ENCODE peak calls at places on chromosome 17, in eight cellular contexts. C is colonic mucosa; M is left lung; U is CD8-positive, alpha-beta T cell; F is neuronal stem cell; O is heart right ventricle; S is prostate gland; X is PC-9. D is an unnamed sample. For H3K36me3 and H3K4me1, the result is how much of the 10 kb centered on the place peaks cover.

GRCh38 chr17:48429156-48429555 is 858 bp downstream of the SKAP1 start:
- DNase-seq in O (no peak), U (peak), S (no peak), X (no peak), C (no peak), M (no peak), F (no peak), D (no peak)

GRCh38 chr17:4808378-4808767 is 1.4 kb downstream of the PLD2 start:
- DNase-seq in M (no peak), U (no peak), O (peak), C (peak), X (no peak), F (no peak), S (peak), D (no peak)

GRCh38 chr17:29619251-29619650 is 3.5 kb downstream of the CORO6 start:
- DNase-seq in M (no peak), C (no peak), S (no peak), X (no peak), F (no peak), O (no peak), U (no peak), D (no peak)

GRCh38 chr17:38569701-38570512 is 35.8 kb downstream of the SRCIN1 start:
- DNase-seq in M (no peak), X (no peak), C (no peak), F (no peak), O (no peak), S (no peak), U (no peak), D (no peak)

GRCh38 chr17:13107726-13108235 is 90.0 kb upstream of the ELAC2 start:
- DNase-seq in M (no peak), X (no peak), F (no peak), U (no peak), O (no peak), C (no peak), S (no peak), D (no peak)

GRCh38 chr17:28745777-28746473 is 2.1 kb downstream of the TRAF4 start:
- DNase-seq in O (no peak), U (no peak), F (no peak), X (peak), S (no peak), M (peak), C (no peak), D (peak)

GRCh38 chr17:1298616-1299015 is 19.2 kb downstream of the TRARG1 start:
- DNase-seq in C (no peak), F (no peak), S (no peak), M (no peak), O (no peak), U (peak), X (no peak), D (peak)

GRCh38 chr17:373616-374225 is 21.1 kb upstream of the RPH3AL start:
- DNase-seq in X (no peak), M (no peak), C (no peak), F (no peak), O (no peak), S (no peak), U (no peak), D (no peak)

GRCh38 chr17:51601622-51602261 is 341.4 kb downstream of the UTP18 start:
- DNase-seq in X (no peak), C (no peak), O (no peak), M (no peak), S (no peak), F (no peak), U (no peak), D (no peak)

GRCh38 chr17:8162232-8162996 is at the start of gene VAMP2:
- DNase-seq in M (peak), O (peak), C (peak), U (peak), F (no peak), X (no peak), S (peak), D (peak)

GRCh38 chr17:76398523-76399174 is 14.2 kb downstream of the SPHK1 start:
- DNase-seq in X (no peak), C (no peak), S (no peak), U (no peak), O (no peak), F (no peak), M (no peak), D (no peak)

GRCh38 chr17:43599835-43600234 is 53.7 kb upstream of the ETV4 start:
- DNase-seq in O (no peak), F (no peak), S (no peak), U (no peak), X (no peak), M (no peak), C (peak), D (no peak)

GRCh38 chr17:75516619-75517276 is 420 bp downstream of the TSEN54 start:
- DNase-seq in S (no peak), O (peak), X (no peak), C (no peak), U (peak), M (no peak), F (peak), D (no peak)

GRCh38 chr17:65987988-65988387 is 203.9 kb downstream of the CEP112 start:
- DNase-seq in S (peak), M (no peak), X (peak), U (no peak), C (peak), O (no peak), F (no peak), D (peak)

GRCh38 chr17:35892091-35892637 is 12.0 kb upstream of the CCL5 start:
- DNase-seq in O (no peak), C (no peak), U (peak), X (no peak), F (no peak), M (no peak), S (no peak), D (no peak)

GRCh38 chr17:66107731-66108130 is 84.2 kb downstream of the CEP112 start:
- DNase-seq in U (no peak), M (no peak), C (no peak), S (no peak), F (no peak), O (no peak), X (no peak), D (no peak)

GRCh38 chr17:77193653-77194052 is 52.9 kb downstream of the SEC14L1 start:
- DNase-seq in X (no peak), F (no peak), M (no peak), S (no peak), U (no peak), C (no peak), O (no peak), D (no peak)

GRCh38 chr17:16593356-16594102 is 24.5 kb upstream of the ZNF287 start:
- DNase-seq in X (no peak), F (no peak), C (no peak), U (no peak), S (no peak), M (no peak), O (no peak), D (no peak)

GRCh38 chr17:79933863-79934652 is 94.8 kb upstream of the CBX4 start:
- DNase-seq in S (no peak), U (no peak), X (peak), M (peak), O (no peak), F (no peak), C (no peak), D (peak)

GRCh38 chr17:35900280-35900679 is 20.1 kb upstream of the CCL5 start:
- DNase-seq in C (no peak), S (no peak), X (no peak), M (no peak), U (peak), O (no peak), F (no peak), D (no peak)

GRCh38 chr17:22463110-22463850 is 771.0 kb downstream of the KCNJ18 start:
- DNase-seq in U (no peak), S (no peak), X (no peak), M (no peak), O (no peak), C (no peak), F (no peak), D (no peak)

GRCh38 chr17:376936-377863 is 24.6 kb upstream of the RPH3AL start:
- DNase-seq in U (no peak), S (no peak), M (no peak), C (no peak), F (no peak), O (peak), X (no peak), D (peak)

GRCh38 chr17:15963670-15964110 is 18.8 kb downstream of the ADORA2B start:
- DNase-seq in S (no peak), M (no peak), U (no peak), O (no peak), F (no peak), C (no peak), X (peak), D (no peak)

GRCh38 chr17:28842282-28843012 is at the start of gene FAM222B:
- DNase-seq in X (peak), F (peak), U (peak), O (peak), S (peak), M (peak), C (peak), D (peak)

GRCh38 chr17:80394629-80395216 is 20.2 kb upstream of the ENDOV start:
- DNase-seq in C (no peak), F (no peak), O (no peak), X (no peak), M (no peak), S (no peak), U (no peak), D (no peak)

GRCh38 chr17:1643293-1643998 is 2.1 kb downstream of the SCARF1 start:
- DNase-seq in X (peak), U (peak), S (peak), F (peak), O (peak), M (peak), C (peak), D (peak)

GRCh38 chr17:34387566-34387965 is 24.5 kb upstream of the CCL1 start:
- DNase-seq in M (no peak), O (no peak), F (no peak), C (no peak), X (no peak), S (no peak), U (no peak), D (no peak)

GRCh38 chr17:18948476-18949006 is 3.4 kb upstream of the SLC5A10 start:
- DNase-seq in U (no peak), F (no peak), M (no peak), S (no peak), C (no peak), O (no peak), X (no peak), D (no peak)

GRCh38 chr17:69401251-69401650 is 13.2 kb upstream of the MAP2K6 start:
- DNase-seq in C (no peak), F (no peak), S (no peak), X (no peak), U (no peak), M (no peak), O (no peak), D (no peak)

GRCh38 chr17:10169274-10169673 is 29.1 kb downstream of the GAS7 start:
- DNase-seq in X (no peak), C (no peak), O (no peak), U (no peak), F (no peak), M (no peak), S (no peak), D (no peak)

GRCh38 chr17:19753049-19753444 is 4.9 kb upstream of the ALDH3A1 start:
- DNase-seq in S (peak), X (peak), U (no peak), C (peak), F (no peak), M (peak), O (peak), D (peak)

GRCh38 chr17:52170963-52171572 is 12.6 kb upstream of the CA10 start:
- DNase-seq in S (peak), C (no peak), F (peak), X (no peak), M (no peak), U (no peak), O (no peak), D (peak)

GRCh38 chr17:43409131-43409530 is 10.3 kb downstream of the ARL4D start:
- DNase-seq in S (no peak), F (no peak), O (no peak), M (no peak), C (no peak), X (no peak), U (no peak), D (no peak)

GRCh38 chr17:78375401-78376079 is 2.9 kb upstream of the PGS1 start:
- DNase-seq in F (no peak), C (peak), M (peak), O (peak), U (no peak), X (peak), S (no peak), D (no peak)
- H3K36me3 ChIP-seq in F (under half), C (under half), M (under half), O (under half), U (under half), X (under half), S (under half), D (under half)

GRCh38 chr17:46193246-46193625 is at the start of gene KANSL1:
- DNase-seq in X (peak), U (peak), M (peak), F (peak), S (peak), O (peak), C (peak), D (peak)

GRCh38 chr17:46192211-46192483 is 1.1 kb downstream of the KANSL1 start:
- DNase-seq in O (no peak), S (no peak), M (no peak), F (no peak), X (no peak), C (no peak), U (no peak), D (no peak)

GRCh38 chr17:46192484-46193245 is 564 bp downstream of the KANSL1 start:
- DNase-seq in S (peak), M (peak), C (peak), X (peak), F (peak), O (peak), U (peak), D (peak)

GRCh38 chr17:46191332-46192210 is 1.7 kb downstream of the KANSL1 start:
- DNase-seq in O (no peak), S (peak), C (peak), U (no peak), F (peak), M (no peak), X (no peak), D (peak)

DNA sequence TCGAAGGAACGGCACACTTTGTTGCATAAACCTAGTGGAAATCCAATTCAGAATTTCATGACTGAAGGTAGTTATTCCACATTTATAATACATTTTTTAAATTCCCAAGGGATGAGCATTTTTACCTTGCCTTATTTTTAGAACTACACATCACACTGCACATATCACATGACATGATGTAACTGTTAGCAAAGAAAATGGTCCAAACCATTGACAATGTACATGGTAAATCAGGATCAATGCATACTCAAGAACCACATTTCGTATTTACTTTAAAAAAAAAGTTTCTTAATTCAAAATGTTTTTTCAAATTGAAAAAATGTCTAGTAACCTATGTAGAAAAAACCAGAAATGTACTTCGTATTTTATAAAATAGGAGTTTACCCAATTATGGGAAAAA is 2.5 kb downstream of the KANSL1 start:
- DNase-seq in S (no peak), O (no peak), X (no peak), F (no peak), M (no peak), U (no peak), C (no peak), D (no peak)
- H3K4me1 ChIP-seq in S (under half), O (half or more), X (under half), F (under half), M (half or more), U (half or more), C (under half), D (under half)

GRCh38 chr17:5922476-5922875 is 147.7 kb upstream of the WSCD1 start:
- DNase-seq in S (no peak), O (no peak), F (no peak), C (no peak), U (no peak), X (no peak), M (no peak), D (no peak)
- H3K4me3 ChIP-seq in S (no peak), O (no peak), F (peak), C (no peak), U (no peak), X (no peak), M (no peak), D (no peak)

DNA sequence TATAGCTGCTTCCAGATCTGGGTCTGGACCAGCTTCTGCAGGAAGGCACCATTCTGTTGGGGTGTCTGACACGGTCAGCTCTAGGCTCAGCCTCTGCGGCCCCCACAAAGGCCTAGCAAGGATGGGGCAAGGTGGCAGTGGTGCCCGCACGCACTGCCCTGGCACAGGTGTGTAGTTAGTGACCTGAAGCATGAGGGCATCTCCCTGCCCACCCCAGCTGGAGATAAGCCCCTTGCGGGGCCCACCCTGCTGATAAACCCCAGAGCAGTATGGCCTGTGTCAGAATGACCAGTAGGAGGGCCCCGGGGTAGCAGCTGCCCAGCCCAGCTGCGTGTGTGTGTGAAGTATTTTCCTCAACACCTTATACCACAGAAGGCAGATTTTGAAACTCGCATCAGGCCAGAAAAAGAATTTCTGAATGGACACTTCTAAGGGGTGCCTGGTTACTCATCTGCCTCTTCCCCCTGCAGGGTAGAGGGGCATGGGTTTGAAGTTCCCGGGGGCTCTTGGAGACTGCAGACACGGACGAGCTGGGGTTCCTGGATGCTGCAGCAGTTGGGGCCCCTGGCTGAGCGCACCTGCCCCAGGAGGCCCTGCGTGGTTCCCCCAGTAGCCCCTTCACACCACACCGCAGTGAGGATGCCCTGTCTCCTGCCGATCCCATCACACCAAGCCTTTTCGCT is 4.6 kb downstream of the ARHGDIA start:
- DNase-seq in M (no peak), O (no peak), F (no peak), U (no peak), X (no peak), S (no peak), C (no peak), D (peak)
- H3K36me3 ChIP-seq in M (half or more), O (under half), F (under half), U (under half), X (under half), S (under half), C (under half), D (under half)

GRCh38 chr17:61335105-61335844 is 64.4 kb upstream of the TBX2 start:
- DNase-seq in O (no peak), C (no peak), M (no peak), F (no peak), S (no peak), X (no peak), U (no peak), D (no peak)

GRCh38 chr17:61335845-61336655 is 63.6 kb upstream of the TBX2 start:
- DNase-seq in O (peak), S (peak), M (peak), C (peak), U (no peak), X (no peak), F (no peak), D (peak)

GRCh38 chr17:61338000-61338864 is 61.4 kb upstream of the TBX2 start:
- DNase-seq in O (peak), X (peak), M (no peak), F (no peak), S (no peak), C (no peak), U (no peak), D (no peak)

GRCh38 chr17:61338874-61339478 is 60.7 kb upstream of the TBX2 start:
- DNase-seq in M (no peak), S (no peak), U (no peak), F (no peak), X (no peak), O (no peak), C (no peak), D (no peak)

DNA sequence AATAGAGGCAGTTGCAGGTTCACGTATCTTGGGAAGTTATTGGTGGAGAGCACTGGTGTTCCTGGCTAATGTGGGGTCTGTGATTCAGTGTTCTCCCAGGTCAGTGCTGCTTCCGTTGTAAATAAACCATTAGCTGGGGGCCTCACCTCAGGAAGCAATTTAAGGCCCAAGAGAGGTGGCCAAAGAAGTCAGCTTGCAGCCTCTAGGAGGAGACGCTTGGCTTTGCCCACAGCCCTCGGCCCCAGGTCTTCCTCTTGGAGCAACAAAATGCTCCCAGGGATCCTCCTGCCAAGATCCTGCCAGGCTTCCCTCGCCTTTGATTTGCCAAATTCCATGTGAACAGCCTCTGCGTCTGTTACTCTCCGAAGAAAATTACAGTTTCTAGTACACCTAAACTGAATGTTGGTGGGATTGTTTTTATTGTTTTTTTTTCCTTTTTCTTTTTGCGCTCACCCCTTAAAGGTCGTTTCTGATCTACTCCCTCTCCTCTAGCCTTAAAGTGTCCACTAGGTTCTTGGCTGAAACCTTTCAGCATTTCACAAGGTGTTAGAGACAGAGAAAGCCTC is 62.3 kb upstream of the TBX2 start:
- DNase-seq in C (no peak), U (no peak), M (no peak), F (no peak), S (no peak), X (no peak), O (no peak), D (no peak)
- H3K4me1 ChIP-seq in C (under half), U (under half), M (under half), F (under half), S (under half), X (under half), O (under half), D (under half)

GRCh38 chr17:40177275-40177874 is at the start of gene RAPGEFL1:
- DNase-seq in C (peak), S (peak), O (peak), X (peak), M (peak), U (peak), F (peak), D (peak)
- H3K4me3 ChIP-seq in C (peak), S (peak), O (peak), X (peak), M (peak), U (peak), F (peak), D (peak)

GRCh38 chr17:37546242-37546641 is 56.6 kb downstream of the DUSP14 start:
- DNase-seq in S (no peak), U (no peak), X (no peak), M (no peak), O (no peak), F (no peak), C (no peak), D (no peak)
- H3K36me3 ChIP-seq in S (under half), U (under half), X (under half), M (under half), O (under half), F (under half), C (under half), D (under half)

D was measured in small intestine.